ENCODE peak calls at places on chromosomes 11 and 22, in six cellular contexts. I is LoVo; O is activated gamma-delta T cell treated with anti-CD3 and anti-CD28 coated beads, Interleukin-2, amount 50 U/mL, for 16 hours; U is Peyer's patch; D is colonic mucosa; V is GM03348. T is an unnamed sample.

GRCh38 chr22:40007826-40008710 is 13.3 kb downstream of the FAM83F start:
- DNase-seq in U (no peak), I (no peak), D (no peak), V (no peak), O (no peak), T (no peak)

GRCh38 chr11:76600124-76600655 is 70.4 kb downstream of the LRRC32 start:
- DNase-seq in O (no peak), U (peak; percentile 17), I (no peak), D (no peak), V (no peak), T (no peak)

GRCh38 chr22:23509571-23510302 is 70.4 kb downstream of the IGLL1 start:
- DNase-seq in U (no peak), D (no peak), I (no peak), O (no peak), V (peak; percentile 37), T (no peak)

GRCh38 chr11:62588966-62589637 is 2.2 kb downstream of the TUT1 start:
- DNase-seq in V (no peak), O (no peak), U (no peak), D (no peak), I (no peak), T (no peak)

GRCh38 chr22:25159028-25159427 is 40.6 kb upstream of the CRYBB3 start:
- DNase-seq in I (no peak), O (no peak), U (no peak), V (no peak), D (no peak), T (peak; percentile 54)

GRCh38 chr11:57277845-57278720 is 41.0 kb upstream of the APLNR start:
- DNase-seq in D (peak; percentile 84), V (peak; percentile 84), I (peak; percentile 73), O (no peak), U (peak; percentile 84), T (peak; percentile 4)

GRCh38 chr11:62961017-62961416 is 23.8 kb downstream of the SLC22A6 start:
- DNase-seq in U (peak; percentile 15), V (no peak), I (no peak), D (no peak), O (no peak), T (no peak)

GRCh38 chr11:64356498-64357411 is 2.2 kb upstream of the RPS6KA4 start:
- DNase-seq in U (no peak), D (no peak), O (no peak), V (peak; percentile 58), I (no peak), T (no peak)

GRCh38 chr22:25966448-25966913 is 202.8 kb upstream of the SEZ6L start:
- DNase-seq in V (no peak), O (no peak), I (no peak), U (no peak), D (no peak), T (no peak)

GRCh38 chr11:3840870-3841425 is at the start of gene RHOG:
- DNase-seq in I (peak; percentile 76), U (peak; percentile 91), O (no peak), V (peak; percentile 97), D (peak; percentile 88), T (no peak)

GRCh38 chr11:68890490-68891231 is 13.0 kb downstream of the MRPL21 start:
- DNase-seq in U (peak; percentile 55), I (no peak), V (peak; percentile 87), D (peak; percentile 36), O (no peak), T (no peak)

GRCh38 chr11:86686531-86686930 is 14.1 kb upstream of the ME3 start:
- DNase-seq in V (no peak), U (no peak), O (no peak), D (no peak), I (no peak), T (no peak)

GRCh38 chr11:36890280-36890679 is 292.2 kb upstream of the RAG2 start:
- DNase-seq in V (no peak), D (no peak), O (no peak), I (no peak), U (no peak), T (no peak)

GRCh38 chr11:75342966-75343870 is 8.2 kb downstream of the ARRB1 start:
- DNase-seq in U (peak; percentile 65), O (no peak), D (peak; percentile 74), V (no peak), I (no peak), T (no peak)

GRCh38 chr11:130612291-130612802 is 163.9 kb downstream of the ADAMTS15 start:
- DNase-seq in U (no peak), I (no peak), D (no peak), V (peak; percentile 74), O (no peak), T (no peak)

GRCh38 chr11:57779275-57779674 is 17.7 kb downstream of the CTNND1 start:
- DNase-seq in O (no peak), D (no peak), V (peak; percentile 55), U (no peak), I (no peak), T (no peak)

GRCh38 chr11:125394306-125394705 is 101.8 kb downstream of the FEZ1 start:
- DNase-seq in D (no peak), U (no peak), I (no peak), O (no peak), V (no peak), T (no peak)

GRCh38 chr11:102940714-102941588 is 14.6 kb downstream of the MMP13 start:
- DNase-seq in V (peak; percentile 79), O (peak; percentile 2), D (peak; percentile 63), I (peak; percentile 69), U (peak; percentile 80), T (peak; percentile 9)

GRCh38 chr22:35559354-35560005 is 18.8 kb downstream of the RASD2 start:
- DNase-seq in I (no peak), V (peak; percentile 29), D (no peak), U (no peak), O (no peak), T (no peak)

GRCh38 chr22:32079110-32080089 is 36.3 kb downstream of the SLC5A1 start:
- DNase-seq in D (no peak), V (peak; percentile 77), I (peak; percentile 91), U (peak; percentile 80), O (no peak), T (no peak)

GRCh38 chr22:31045900-31046587 is 35.1 kb upstream of the SMTN start:
- DNase-seq in V (no peak), O (no peak), U (no peak), D (no peak), I (no peak), T (no peak)

GRCh38 chr11:55942785-55943392 is 6.7 kb upstream of the OR5I1 start:
- DNase-seq in O (no peak), D (no peak), U (no peak), I (peak; percentile 40), V (peak; percentile 30), T (no peak)

GRCh38 chr11:118304227-118304808 is at the start of gene CD3E:
- DNase-seq in O (peak; percentile 46), I (no peak), V (no peak), D (no peak), U (peak; percentile 76), T (no peak)

GRCh38 chr22:35418088-35418487 is 18.1 kb downstream of the MCM5 start:
- DNase-seq in D (no peak), I (no peak), U (no peak), O (no peak), V (peak; percentile 53), T (no peak)

GRCh38 chr11:34756591-34756990 is 135.7 kb downstream of the EHF start:
- DNase-seq in V (no peak), I (no peak), O (no peak), D (no peak), U (no peak), T (no peak)

GRCh38 chr11:3984896-3985295 is 109.7 kb upstream of the RRM1 start:
- DNase-seq in V (no peak), I (no peak), U (peak; percentile 50), D (no peak), O (no peak), T (peak; percentile 65)

GRCh38 chr11:46383404-46383758 is 1.9 kb downstream of the MDK start:
- DNase-seq in I (no peak), O (no peak), V (no peak), U (no peak), D (no peak), T (no peak)

GRCh38 chr11:46760429-46761128 is 41.6 kb downstream of the F2 start:
- DNase-seq in D (no peak), U (no peak), O (no peak), V (no peak), I (no peak), T (no peak)

GRCh38 chr11:94762208-94762607 is 5.9 kb upstream of the AMOTL1 start:
- DNase-seq in V (no peak), I (no peak), U (no peak), D (no peak), O (no peak), T (no peak)

GRCh38 chr11:88411265-88411664 is 73.7 kb upstream of the CTSC start:
- DNase-seq in O (no peak), U (no peak), I (no peak), V (peak; percentile 47), D (no peak), T (no peak)

GRCh38 chr11:7688238-7688826 is 15.0 kb upstream of the CYB5R2 start:
- DNase-seq in I (peak; percentile 59), D (no peak), O (no peak), U (no peak), V (peak; percentile 67), T (no peak)